ENCODE peak calls at places on chromosome 3, in ten cellular contexts. One of them, this sample, is unnamed.

GRCh38 chr3:188205992-188206416 is 52.0 kb downstream of the LPP start:
- DNase-seq in GM12864: no peak
- DNase-seq in progenitor cell of endocrine pancreas: no peak
- DNase-seq in neural crest cell: no peak
- DNase-seq in AG04450: no peak
- DNase-seq in WTC11: peak; percentile 48
- DNase-seq in IMR-90: no peak
- DNase-seq in testis: no peak
- DNase-seq in cardiac fibroblast: no peak
- DNase-seq in neural progenitor cell: peak; percentile 33
- DNase-seq in this sample: no peak

GRCh38 chr3:129356756-129357425 is 71.5 kb downstream of the EFCAB12 start:
- DNase-seq in GM12864: no peak
- DNase-seq in progenitor cell of endocrine pancreas: no peak
- DNase-seq in neural crest cell: no peak
- DNase-seq in AG04450: no peak
- DNase-seq in WTC11: no peak
- DNase-seq in IMR-90: no peak
- DNase-seq in testis: no peak
- DNase-seq in cardiac fibroblast: no peak
- DNase-seq in neural progenitor cell: no peak
- DNase-seq in this sample: peak; percentile 72

GRCh38 chr3:129633751-129634481 is 27.4 kb upstream of the PLXND1 start:
- DNase-seq in GM12864: no peak
- DNase-seq in progenitor cell of endocrine pancreas: no peak
- DNase-seq in neural crest cell: no peak
- DNase-seq in AG04450: no peak
- DNase-seq in WTC11: no peak
- DNase-seq in IMR-90: no peak
- DNase-seq in testis: no peak
- DNase-seq in cardiac fibroblast: no peak
- DNase-seq in neural progenitor cell: no peak
- DNase-seq in this sample: no peak

GRCh38 chr3:21839592-21839991 is 88.6 kb upstream of the ZNF385D start:
- DNase-seq in GM12864: no peak
- DNase-seq in progenitor cell of endocrine pancreas: no peak
- DNase-seq in neural crest cell: no peak
- DNase-seq in AG04450: no peak
- DNase-seq in WTC11: peak; percentile 48
- DNase-seq in IMR-90: peak; percentile 53
- DNase-seq in testis: peak; percentile 29
- DNase-seq in cardiac fibroblast: peak; percentile 95
- DNase-seq in neural progenitor cell: no peak
- DNase-seq in this sample: no peak

GRCh38 chr3:132879651-132880050 is 157.4 kb upstream of the NPHP3 start:
- DNase-seq in GM12864: no peak
- DNase-seq in progenitor cell of endocrine pancreas: no peak
- DNase-seq in neural crest cell: no peak
- DNase-seq in AG04450: no peak
- DNase-seq in WTC11: no peak
- DNase-seq in IMR-90: no peak
- DNase-seq in testis: peak; percentile 17
- DNase-seq in cardiac fibroblast: no peak
- DNase-seq in neural progenitor cell: no peak
- DNase-seq in this sample: no peak

GRCh38 chr3:38805765-38806386 is 10.1 kb downstream of the SCN10A start:
- DNase-seq in GM12864: peak; percentile 1
- DNase-seq in progenitor cell of endocrine pancreas: peak; percentile 64
- DNase-seq in neural crest cell: peak; percentile 73
- DNase-seq in AG04450: peak; percentile 46
- DNase-seq in WTC11: peak; percentile 74
- DNase-seq in IMR-90: peak; percentile 74
- DNase-seq in testis: peak; percentile 68
- DNase-seq in cardiac fibroblast: peak; percentile 85
- DNase-seq in neural progenitor cell: peak; percentile 95
- DNase-seq in this sample: no peak

GRCh38 chr3:42159706-42160472 is 68.7 kb downstream of the TRAK1 start:
- DNase-seq in GM12864: no peak
- DNase-seq in progenitor cell of endocrine pancreas: peak; percentile 50
- DNase-seq in neural crest cell: peak; percentile 9
- DNase-seq in AG04450: no peak
- DNase-seq in WTC11: peak; percentile 86
- DNase-seq in IMR-90: no peak
- DNase-seq in testis: peak; percentile 65
- DNase-seq in cardiac fibroblast: peak; percentile 29
- DNase-seq in neural progenitor cell: peak; percentile 89
- DNase-seq in this sample: no peak

GRCh38 chr3:133393691-133394474 is 6.0 kb upstream of the BFSP2 start:
- DNase-seq in GM12864: no peak
- DNase-seq in progenitor cell of endocrine pancreas: no peak
- DNase-seq in neural crest cell: no peak
- DNase-seq in AG04450: no peak
- DNase-seq in WTC11: no peak
- DNase-seq in IMR-90: no peak
- DNase-seq in testis: peak; percentile 29
- DNase-seq in cardiac fibroblast: peak; percentile 59
- DNase-seq in neural progenitor cell: no peak
- DNase-seq in this sample: no peak

GRCh38 chr3:27431116-27431515 is 53.1 kb downstream of the SLC4A7 start:
- DNase-seq in GM12864: no peak
- DNase-seq in progenitor cell of endocrine pancreas: no peak
- DNase-seq in neural crest cell: no peak
- DNase-seq in AG04450: peak; percentile 95
- DNase-seq in WTC11: no peak
- DNase-seq in IMR-90: peak; percentile 99
- DNase-seq in testis: no peak
- DNase-seq in cardiac fibroblast: peak; percentile 98
- DNase-seq in neural progenitor cell: no peak
- DNase-seq in this sample: no peak

GRCh38 chr3:99842826-99843589 is 25.3 kb downstream of the CMSS1 start:
- DNase-seq in GM12864: no peak
- DNase-seq in progenitor cell of endocrine pancreas: no peak
- DNase-seq in neural crest cell: no peak
- DNase-seq in AG04450: no peak
- DNase-seq in WTC11: no peak
- DNase-seq in IMR-90: peak; percentile 73
- DNase-seq in testis: no peak
- DNase-seq in cardiac fibroblast: peak; percentile 77
- DNase-seq in neural progenitor cell: peak; percentile 41
- DNase-seq in this sample: no peak

GRCh38 chr3:18556503-18556902 is 131.4 kb upstream of the SATB1 start:
- DNase-seq in GM12864: no peak
- DNase-seq in progenitor cell of endocrine pancreas: no peak
- DNase-seq in neural crest cell: no peak
- DNase-seq in AG04450: no peak
- DNase-seq in WTC11: no peak
- DNase-seq in IMR-90: no peak
- DNase-seq in testis: no peak
- DNase-seq in cardiac fibroblast: no peak
- DNase-seq in neural progenitor cell: no peak
- DNase-seq in this sample: no peak

GRCh38 chr3:157087398-157088132 is 72.4 kb downstream of the CCNL1 start:
- DNase-seq in GM12864: no peak
- DNase-seq in progenitor cell of endocrine pancreas: no peak
- DNase-seq in neural crest cell: no peak
- DNase-seq in AG04450: no peak
- DNase-seq in WTC11: no peak
- DNase-seq in IMR-90: no peak
- DNase-seq in testis: no peak
- DNase-seq in cardiac fibroblast: peak; percentile 51
- DNase-seq in neural progenitor cell: no peak
- DNase-seq in this sample: no peak

GRCh38 chr3:38088126-38088525 is 48.8 kb downstream of the ACAA1 start:
- DNase-seq in GM12864: no peak
- DNase-seq in progenitor cell of endocrine pancreas: no peak
- DNase-seq in neural crest cell: no peak
- DNase-seq in AG04450: no peak
- DNase-seq in WTC11: no peak
- DNase-seq in IMR-90: no peak
- DNase-seq in testis: no peak
- DNase-seq in cardiac fibroblast: no peak
- DNase-seq in neural progenitor cell: no peak
- DNase-seq in this sample: no peak

GRCh38 chr3:56042326-56042951 is 425.8 kb downstream of the ERC2 start:
- DNase-seq in GM12864: no peak
- DNase-seq in progenitor cell of endocrine pancreas: no peak
- DNase-seq in neural crest cell: no peak
- DNase-seq in AG04450: peak; percentile 21
- DNase-seq in WTC11: no peak
- DNase-seq in IMR-90: peak; percentile 61
- DNase-seq in testis: no peak
- DNase-seq in cardiac fibroblast: peak; percentile 58
- DNase-seq in neural progenitor cell: peak; percentile 62
- DNase-seq in this sample: no peak
- TF ChIP-seq CTCF in GM12864: peak; percentile 32
- TF ChIP-seq CTCF in progenitor cell of endocrine pancreas: peak; percentile 62
- TF ChIP-seq CTCF in neural crest cell: peak; percentile 73
- TF ChIP-seq CTCF in AG04450: peak; percentile 65
- TF ChIP-seq CTCF in WTC11: no peak
- TF ChIP-seq CTCF in IMR-90: peak; percentile 58
- TF ChIP-seq CTCF in testis: peak; percentile 66
- TF ChIP-seq CTCF in cardiac fibroblast: peak; percentile 47
- TF ChIP-seq CTCF in neural progenitor cell: peak; percentile 65
- TF ChIP-seq CTCF in this sample: peak; percentile 87

DNA sequence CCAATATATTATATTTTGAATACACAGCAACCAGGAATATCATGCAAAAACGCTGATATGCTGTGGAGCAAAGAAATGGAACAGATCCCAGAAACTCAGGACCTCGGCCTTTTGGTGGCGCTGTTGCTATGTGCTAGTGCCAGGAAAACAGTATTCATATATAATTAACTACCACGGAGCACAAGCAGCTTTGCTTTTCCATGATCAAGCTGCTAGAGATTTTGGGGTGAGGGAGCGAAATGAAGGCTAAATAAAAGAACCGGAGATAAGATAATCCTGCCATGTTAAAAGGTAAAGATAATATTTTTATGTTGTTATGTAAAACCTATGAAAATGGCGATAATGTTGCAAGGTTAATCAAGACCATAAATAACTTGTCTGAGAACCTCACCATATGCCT is 157.7 kb upstream of the FAM3D start:
- DNase-seq in GM12864: no peak
- DNase-seq in progenitor cell of endocrine pancreas: peak; percentile 29
- DNase-seq in neural crest cell: peak; percentile 68
- DNase-seq in AG04450: peak; percentile 33
- DNase-seq in WTC11: peak; percentile 77
- DNase-seq in IMR-90: peak; percentile 73
- DNase-seq in testis: peak; percentile 76
- DNase-seq in cardiac fibroblast: peak; percentile 81
- DNase-seq in neural progenitor cell: peak; percentile 83
- DNase-seq in this sample: no peak
- TF ChIP-seq CTCF in GM12864: peak; percentile 59
- TF ChIP-seq CTCF in progenitor cell of endocrine pancreas: peak; percentile 78
- TF ChIP-seq CTCF in neural crest cell: peak; percentile 73
- TF ChIP-seq CTCF in AG04450: peak; percentile 88
- TF ChIP-seq CTCF in WTC11: peak; percentile 36
- TF ChIP-seq CTCF in IMR-90: peak; percentile 89
- TF ChIP-seq CTCF in testis: peak; percentile 32
- TF ChIP-seq CTCF in cardiac fibroblast: peak; percentile 74
- TF ChIP-seq CTCF in neural progenitor cell: peak; percentile 95
- TF ChIP-seq CTCF in this sample: peak; percentile 94

GRCh38 chr3:182716114-182716688 is 77.1 kb upstream of the ATP11B start:
- DNase-seq in GM12864: no peak
- DNase-seq in progenitor cell of endocrine pancreas: no peak
- DNase-seq in neural crest cell: no peak
- DNase-seq in AG04450: no peak
- DNase-seq in WTC11: no peak
- DNase-seq in IMR-90: no peak
- DNase-seq in testis: no peak
- DNase-seq in cardiac fibroblast: no peak
- DNase-seq in neural progenitor cell: no peak
- DNase-seq in this sample: no peak

GRCh38 chr3:182711853-182712252 is 81.5 kb upstream of the ATP11B start:
- DNase-seq in GM12864: no peak
- DNase-seq in progenitor cell of endocrine pancreas: no peak
- DNase-seq in neural crest cell: no peak
- DNase-seq in AG04450: no peak
- DNase-seq in WTC11: no peak
- DNase-seq in IMR-90: no peak
- DNase-seq in testis: no peak
- DNase-seq in cardiac fibroblast: no peak
- DNase-seq in neural progenitor cell: no peak
- DNase-seq in this sample: no peak

GRCh38 chr3:182711261-182711683 is 82.0 kb upstream of the ATP11B start:
- DNase-seq in GM12864: no peak
- DNase-seq in progenitor cell of endocrine pancreas: no peak
- DNase-seq in neural crest cell: no peak
- DNase-seq in AG04450: no peak
- DNase-seq in WTC11: no peak
- DNase-seq in IMR-90: no peak
- DNase-seq in testis: no peak
- DNase-seq in cardiac fibroblast: no peak
- DNase-seq in neural progenitor cell: no peak
- DNase-seq in this sample: no peak

GRCh38 chr3:182715006-182715405 is 78.3 kb upstream of the ATP11B start:
- DNase-seq in GM12864: no peak
- DNase-seq in progenitor cell of endocrine pancreas: no peak
- DNase-seq in neural crest cell: no peak
- DNase-seq in AG04450: no peak
- DNase-seq in WTC11: no peak
- DNase-seq in IMR-90: no peak
- DNase-seq in testis: no peak
- DNase-seq in cardiac fibroblast: no peak
- DNase-seq in neural progenitor cell: no peak
- DNase-seq in this sample: no peak

GRCh38 chr3:182713743-182714517 is 79.4 kb upstream of the ATP11B start:
- DNase-seq in GM12864: no peak
- DNase-seq in progenitor cell of endocrine pancreas: no peak
- DNase-seq in neural crest cell: no peak
- DNase-seq in AG04450: peak; percentile 36
- DNase-seq in WTC11: no peak
- DNase-seq in IMR-90: peak; percentile 79
- DNase-seq in testis: no peak
- DNase-seq in cardiac fibroblast: peak; percentile 84
- DNase-seq in neural progenitor cell: peak; percentile 73
- DNase-seq in this sample: no peak
- TF ChIP-seq CTCF in GM12864: peak; percentile 57
- TF ChIP-seq CTCF in progenitor cell of endocrine pancreas: peak; percentile 70
- TF ChIP-seq CTCF in neural crest cell: peak; percentile 77
- TF ChIP-seq CTCF in AG04450: peak; percentile 62
- TF ChIP-seq CTCF in WTC11: peak; percentile 35
- TF ChIP-seq CTCF in IMR-90: peak; percentile 81
- TF ChIP-seq CTCF in testis: peak; percentile 62
- TF ChIP-seq CTCF in cardiac fibroblast: peak; percentile 64
- TF ChIP-seq CTCF in neural progenitor cell: peak; percentile 73
- TF ChIP-seq CTCF in this sample: peak; percentile 87

DNA sequence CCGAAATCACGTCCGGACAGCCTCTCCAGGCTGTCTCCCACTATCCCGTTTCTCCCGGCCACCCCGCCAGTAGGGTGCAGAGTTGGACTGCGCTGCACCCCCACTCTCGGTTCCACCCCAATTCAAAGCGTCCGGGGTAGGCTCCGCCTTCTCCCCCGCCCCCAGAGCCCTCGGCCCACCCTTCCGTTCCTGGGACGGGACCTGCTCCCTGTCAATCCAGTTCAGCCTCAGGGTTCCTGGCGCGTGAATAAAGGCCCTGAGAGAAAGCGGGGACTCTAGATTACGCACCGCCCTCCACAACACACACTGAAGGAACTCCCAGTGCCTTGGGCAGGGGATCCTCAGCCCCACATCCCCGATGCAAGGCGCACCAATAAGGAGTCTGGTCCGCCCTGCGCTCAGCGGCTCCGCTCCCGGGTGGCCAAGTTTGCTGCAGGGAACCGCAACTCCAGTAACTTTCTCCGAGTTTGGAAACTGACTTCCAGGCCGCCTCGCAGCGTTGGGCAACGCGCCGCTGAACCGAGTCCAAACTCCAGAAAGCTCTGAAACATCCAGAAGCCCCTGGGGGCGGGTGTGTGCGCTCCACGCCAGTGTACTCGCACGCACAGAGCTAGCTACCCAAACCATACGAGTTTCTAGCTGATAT is 1.9 kb downstream of the ADAMTS9 start:
- DNase-seq in GM12864: no peak
- DNase-seq in progenitor cell of endocrine pancreas: peak; percentile 82
- DNase-seq in neural crest cell: peak; percentile 79
- DNase-seq in AG04450: peak; percentile 11
- DNase-seq in WTC11: peak; percentile 91
- DNase-seq in IMR-90: peak; percentile 88
- DNase-seq in testis: peak; percentile 87
- DNase-seq in cardiac fibroblast: peak; percentile 93
- DNase-seq in neural progenitor cell: peak; percentile 95
- DNase-seq in this sample: no peak
- TF ChIP-seq CTCF in GM12864: no peak
- TF ChIP-seq CTCF in progenitor cell of endocrine pancreas: peak; percentile 39
- TF ChIP-seq CTCF in neural crest cell: peak; percentile 41
- TF ChIP-seq CTCF in AG04450: no peak
- TF ChIP-seq CTCF in WTC11: no peak
- TF ChIP-seq CTCF in IMR-90: peak; percentile 35
- TF ChIP-seq CTCF in testis: peak; percentile 19
- TF ChIP-seq CTCF in cardiac fibroblast: peak; percentile 30
- TF ChIP-seq CTCF in neural progenitor cell: peak; percentile 46
- TF ChIP-seq CTCF in this sample: peak; percentile 70